ENCODE peak calls at places on chromosomes 3 and 15, in five cellular contexts. One of them, this sample, is unnamed.
A peak's percentile ranks its signal among the peaks of the same experiment; 100 is the strongest.

GRCh38 chr3:111045564-111045963 is 26.1 kb upstream of the NECTIN3 start:
- DNase-seq in GM13977: no peak
- DNase-seq in kidney tubule cell: no peak
- DNase-seq in activated CD4-positive, CD25-positive, alpha-beta regulatory T cell: no peak
- DNase-seq in left ventricle myocardium superior: no peak
- DNase-seq in this sample: no peak

GRCh38 chr15:67096536-67097294 is 31.3 kb downstream of the SMAD3 start:
- DNase-seq in GM13977: no peak
- DNase-seq in kidney tubule cell: peak; percentile 59
- DNase-seq in activated CD4-positive, CD25-positive, alpha-beta regulatory T cell: no peak
- DNase-seq in left ventricle myocardium superior: no peak
- DNase-seq in this sample: peak; percentile 58

GRCh38 chr15:58222698-58223097 is 84.5 kb downstream of the AQP9 start:
- DNase-seq in left ventricle myocardium superior: no peak
- DNase-seq in activated CD4-positive, CD25-positive, alpha-beta regulatory T cell: no peak
- DNase-seq in kidney tubule cell: peak; percentile 36
- DNase-seq in GM13977: no peak
- DNase-seq in this sample: peak; percentile 34

GRCh38 chr3:58236527-58237237 is 910 bp upstream of the ABHD6 start:
- DNase-seq in kidney tubule cell: no peak
- DNase-seq in left ventricle myocardium superior: peak; percentile 38
- DNase-seq in activated CD4-positive, CD25-positive, alpha-beta regulatory T cell: no peak
- DNase-seq in GM13977: no peak
- DNase-seq in this sample: no peak

GRCh38 chr15:28896944-28897343 is 11.2 kb downstream of the APBA2 start:
- DNase-seq in left ventricle myocardium superior: no peak
- DNase-seq in kidney tubule cell: peak; percentile 83
- DNase-seq in GM13977: no peak
- DNase-seq in activated CD4-positive, CD25-positive, alpha-beta regulatory T cell: no peak
- DNase-seq in this sample: peak; percentile 88

GRCh38 chr3:120678331-120678845 is 3.7 kb downstream of the HGD start:
- DNase-seq in left ventricle myocardium superior: no peak
- DNase-seq in activated CD4-positive, CD25-positive, alpha-beta regulatory T cell: no peak
- DNase-seq in GM13977: no peak
- DNase-seq in kidney tubule cell: peak; percentile 90
- DNase-seq in this sample: peak; percentile 53

GRCh38 chr3:60514866-60515265 is 736.4 kb downstream of the FHIT start:
- DNase-seq in left ventricle myocardium superior: no peak
- DNase-seq in kidney tubule cell: no peak
- DNase-seq in activated CD4-positive, CD25-positive, alpha-beta regulatory T cell: no peak
- DNase-seq in GM13977: no peak
- DNase-seq in this sample: no peak

GRCh38 chr3:54932606-54933005 is 4.7 kb upstream of the LRTM1 start:
- DNase-seq in activated CD4-positive, CD25-positive, alpha-beta regulatory T cell: no peak
- DNase-seq in kidney tubule cell: no peak
- DNase-seq in GM13977: no peak
- DNase-seq in left ventricle myocardium superior: peak; percentile 58
- DNase-seq in this sample: no peak

GRCh38 chr3:115790759-115791158 is 167.4 kb downstream of the GAP43 start:
- DNase-seq in activated CD4-positive, CD25-positive, alpha-beta regulatory T cell: peak; percentile 2
- DNase-seq in kidney tubule cell: peak; percentile 98
- DNase-seq in left ventricle myocardium superior: no peak
- DNase-seq in GM13977: peak; percentile 28
- DNase-seq in this sample: peak; percentile 93

GRCh38 chr3:197730200-197730599 is 6.5 kb downstream of the RUBCN start:
- DNase-seq in kidney tubule cell: peak; percentile 85
- DNase-seq in activated CD4-positive, CD25-positive, alpha-beta regulatory T cell: no peak
- DNase-seq in GM13977: peak; percentile 64
- DNase-seq in left ventricle myocardium superior: no peak
- DNase-seq in this sample: peak; percentile 87

GRCh38 chr15:101772921-101773320 is 30.4 kb upstream of the OR4F6 start:
- DNase-seq in left ventricle myocardium superior: no peak
- DNase-seq in GM13977: no peak
- DNase-seq in activated CD4-positive, CD25-positive, alpha-beta regulatory T cell: no peak
- DNase-seq in kidney tubule cell: no peak
- DNase-seq in this sample: no peak

GRCh38 chr3:47871389-47871788 is 68.5 kb downstream of the DHX30 start:
- DNase-seq in kidney tubule cell: no peak
- DNase-seq in activated CD4-positive, CD25-positive, alpha-beta regulatory T cell: no peak
- DNase-seq in left ventricle myocardium superior: no peak
- DNase-seq in GM13977: no peak
- DNase-seq in this sample: no peak

GRCh38 chr15:90647326-90647725 is 69.8 kb upstream of the BLM start:
- DNase-seq in kidney tubule cell: no peak
- DNase-seq in activated CD4-positive, CD25-positive, alpha-beta regulatory T cell: no peak
- DNase-seq in left ventricle myocardium superior: no peak
- DNase-seq in GM13977: no peak
- DNase-seq in this sample: no peak